ENCODE peak calls at places on chromosomes 5 and 9, in six cellular contexts. L is activated naive CD8-positive, alpha-beta T cell treated with anti-CD3 and anti-CD28 coated beads, Interleukin-2, amount 50 U/mL, for 24 hours; F is NB4; Z is esophagus squamous epithelium; Q is nephron progenitor cell; J is pons. R is an unnamed sample.

GRCh38 chr9:85156652-85157051 is 487.1 kb downstream of the NTRK2 start:
- DNase-seq in Q (no peak), L (no peak), F (no peak), Z (no peak), J (no peak), R (no peak)

GRCh38 chr9:116058421-116058820 is 95.2 kb upstream of the PAPPA start:
- DNase-seq in J (no peak), Q (no peak), F (no peak), Z (no peak), L (no peak), R (no peak)

GRCh38 chr5:115262405-115263247 is at the start of gene PGGT1B:
- DNase-seq in Z (peak; percentile 30), F (peak; percentile 93), J (peak; percentile 61), Q (peak; percentile 71), L (peak; percentile 78), R (peak; percentile 78)

GRCh38 chr5:2376486-2376885 is 375.0 kb downstream of the IRX2 start:
- DNase-seq in F (no peak), L (no peak), Q (no peak), J (no peak), Z (no peak), R (no peak)

GRCh38 chr5:154087260-154087659 is 48.5 kb downstream of the MFAP3 start:
- DNase-seq in J (peak; percentile 75), L (no peak), F (peak; percentile 33), Q (no peak), Z (no peak), R (no peak)

GRCh38 chr5:77518304-77518703 is 26.2 kb upstream of the WDR41 start:
- DNase-seq in Q (no peak), Z (no peak), F (peak; percentile 47), J (no peak), L (no peak), R (no peak)

GRCh38 chr9:128242124-128242523 is 33.7 kb downstream of the GOLGA2 start:
- DNase-seq in Q (no peak), J (no peak), Z (no peak), F (no peak), L (no peak), R (no peak)

GRCh38 chr5:139761057-139761450 is 34.6 kb upstream of the PSD2 start:
- DNase-seq in L (no peak), F (no peak), Q (no peak), J (no peak), Z (no peak), R (no peak)

GRCh38 chr9:126146254-126147145 is 180.1 kb upstream of the MVB12B start:
- DNase-seq in F (peak; percentile 42), Z (no peak), Q (peak; percentile 42), J (no peak), L (peak; percentile 21), R (peak; percentile 44)

GRCh38 chr5:40507095-40507494 is 172.6 kb upstream of the PTGER4 start:
- DNase-seq in J (no peak), L (no peak), F (no peak), Z (no peak), Q (no peak), R (no peak)

GRCh38 chr5:149445739-149446369 is 66.8 kb upstream of the IL17B start:
- DNase-seq in J (no peak), Z (no peak), L (no peak), F (peak; percentile 83), Q (no peak), R (no peak)

GRCh38 chr5:101860563-101860962 is 435.5 kb downstream of the SLCO4C1 start:
- DNase-seq in Z (no peak), L (no peak), F (no peak), Q (no peak), J (no peak), R (no peak)

GRCh38 chr5:150582281-150582791 is 58.1 kb upstream of the SYNPO start:
- DNase-seq in J (no peak), L (no peak), Q (peak; percentile 74), Z (no peak), F (no peak), R (no peak)

GRCh38 chr9:24516463-24516862 is 29.2 kb downstream of the IZUMO3 start:
- DNase-seq in Z (no peak), F (no peak), L (no peak), Q (no peak), J (no peak), R (no peak)

GRCh38 chr5:106699198-106699597 is 971.5 kb downstream of the EFNA5 start:
- DNase-seq in Z (no peak), L (no peak), Q (peak; percentile 3), F (no peak), J (no peak), R (no peak)

GRCh38 chr5:126915496-126915895 is 114.9 kb downstream of the MARCHF3 start:
- DNase-seq in Q (no peak), F (no peak), L (no peak), J (no peak), Z (no peak), R (no peak)

GRCh38 chr9:131432597-131433301 is 38.9 kb downstream of the PRRC2B start:
- DNase-seq in F (no peak), Z (no peak), L (no peak), J (no peak), Q (no peak), R (no peak)

GRCh38 chr5:60248900-60249299 is 355.4 kb upstream of the PDE4D start:
- DNase-seq in F (peak; percentile 97), Z (no peak), L (no peak), J (peak; percentile 78), Q (no peak), R (no peak)

GRCh38 chr5:5967945-5968344 is 410.4 kb downstream of the MED10 start:
- DNase-seq in F (no peak), Z (no peak), J (no peak), L (no peak), Q (no peak), R (no peak)

GRCh38 chr9:134490446-134490845 is 151.2 kb upstream of the COL5A1 start:
- DNase-seq in F (no peak), Z (no peak), Q (no peak), J (no peak), L (no peak), R (no peak)

GRCh38 chr9:95726756-95727155 is 148.7 kb upstream of the ERCC6L2 start:
- DNase-seq in Z (no peak), Q (no peak), L (no peak), F (peak; percentile 58), J (peak; percentile 72), R (no peak)

GRCh38 chr9:87479801-87480201 is 17.9 kb upstream of the DAPK1 start:
- DNase-seq in Z (no peak), J (peak; percentile 74), L (no peak), Q (no peak), F (peak; percentile 96), R (no peak)

GRCh38 chr5:122192883-122193496 is 63.6 kb downstream of the ZNF474 start:
- DNase-seq in F (peak; percentile 65), Q (peak; percentile 29), L (no peak), J (peak; percentile 89), Z (no peak), R (peak; percentile 26)